ENCODE peak calls at places on chromosome 13, in ten cellular contexts. G, V, M, Q, H, A, S, B, U and T are unnamed samples.

GRCh38 chr13:94947965-94948371 is 235.6 kb upstream of the SOX21 start:
- DNase-seq in M (peak; percentile 44), A (no peak), V (no peak), S (no peak), B (no peak), G (peak; percentile 48), Q (no peak), U (no peak), H (no peak), T (no peak)

GRCh38 chr13:109986851-109987250 is 200.5 kb upstream of the IRS2 start:
- DNase-seq in V (no peak), G (no peak), H (no peak), B (no peak), A (no peak), U (no peak), S (no peak), M (no peak), Q (no peak), T (no peak)

GRCh38 chr13:34246511-34246910 is 428.6 kb downstream of the RFC3 start:
- DNase-seq in V (no peak), M (no peak), A (no peak), G (no peak), H (no peak), U (peak; percentile 67), Q (no peak), S (no peak), B (peak; percentile 18), T (no peak)

GRCh38 chr13:39965309-39965708 is 309.8 kb downstream of the COG6 start:
- DNase-seq in A (no peak), G (no peak), S (no peak), Q (no peak), H (no peak), B (no peak), V (no peak), M (no peak), U (no peak), T (no peak)

GRCh38 chr13:77138813-77139212 is 111.9 kb upstream of the FBXL3 start:
- DNase-seq in M (no peak), A (no peak), V (no peak), G (peak; percentile 5), U (no peak), B (no peak), H (no peak), Q (no peak), S (no peak), T (no peak)

GRCh38 chr13:59480398-59480797 is 683.3 kb downstream of the DIAPH3 start:
- DNase-seq in V (no peak), U (no peak), S (no peak), Q (no peak), H (no peak), G (peak; percentile 80), M (no peak), A (no peak), B (no peak), T (no peak)

GRCh38 chr13:23378009-23378632 is 55.4 kb downstream of the SACS start:
- DNase-seq in U (no peak), G (peak; percentile 38), S (no peak), Q (no peak), H (peak; percentile 64), A (peak; percentile 59), V (peak; percentile 74), M (no peak), B (peak; percentile 98), T (peak; percentile 66)

GRCh38 chr13:43749503-43749902 is 37.3 kb downstream of the ENOX1 start:
- DNase-seq in H (no peak), G (no peak), B (no peak), M (no peak), U (no peak), V (no peak), A (no peak), S (no peak), Q (no peak), T (no peak)

GRCh38 chr13:97266328-97266727 is 44.2 kb downstream of the MBNL2 start:
- DNase-seq in B (no peak), Q (no peak), S (peak; percentile 20), M (no peak), U (no peak), H (no peak), V (no peak), A (no peak), G (peak; percentile 56), T (no peak)

GRCh38 chr13:26601669-26602068 is 44.2 kb downstream of the WASF3 start:
- DNase-seq in S (no peak), U (peak; percentile 70), G (peak; percentile 20), Q (no peak), B (peak; percentile 82), H (no peak), A (no peak), V (peak; percentile 67), M (no peak), T (no peak)

GRCh38 chr13:49569993-49570689 is 15.2 kb downstream of the RCBTB1 start:
- DNase-seq in B (peak; percentile 5), V (no peak), U (peak; percentile 37), G (no peak), H (no peak), M (no peak), A (no peak), Q (no peak), S (no peak), T (no peak)

GRCh38 chr13:75417006-75417384 is 65.0 kb downstream of the TBC1D4 start:
- DNase-seq in A (no peak), U (no peak), V (no peak), Q (no peak), H (no peak), M (no peak), B (peak; percentile 21), S (no peak), G (no peak), T (no peak)

GRCh38 chr13:25882732-25883357 is 169.0 kb downstream of the SHISA2 start:
- DNase-seq in A (no peak), M (peak; percentile 72), G (peak; percentile 50), H (no peak), Q (no peak), V (no peak), U (no peak), B (peak; percentile 7), S (no peak), T (no peak)

GRCh38 chr13:24741016-24741662 is 22.8 kb upstream of the RNF17 start:
- DNase-seq in M (peak; percentile 39), Q (no peak), V (no peak), A (no peak), U (peak; percentile 50), B (no peak), H (no peak), G (peak; percentile 29), S (peak; percentile 21), T (no peak)

GRCh38 chr13:46751811-46752635 is 44.9 kb downstream of the ESD start:
- DNase-seq in V (peak; percentile 94), Q (no peak), H (no peak), G (peak; percentile 9), M (no peak), S (no peak), A (peak; percentile 30), B (peak; percentile 45), U (no peak), T (no peak)

GRCh38 chr13:21898990-21899389 is 228.1 kb downstream of the FGF9 start:
- DNase-seq in H (no peak), Q (no peak), S (no peak), A (no peak), M (no peak), G (no peak), U (no peak), B (no peak), V (no peak), T (no peak)

GRCh38 chr13:57633950-57634828 is 2.6 kb downstream of the PCDH17 start:
- DNase-seq in V (no peak), M (peak; percentile 27), G (no peak), B (no peak), A (no peak), S (no peak), H (no peak), U (no peak), Q (peak; percentile 16), T (no peak)

GRCh38 chr13:26440111-26440510 is 117.4 kb upstream of the WASF3 start:
- DNase-seq in B (peak; percentile 33), U (no peak), V (no peak), A (no peak), G (no peak), H (no peak), S (no peak), M (no peak), Q (no peak), T (no peak)

GRCh38 chr13:42891591-42891990 is 100.5 kb downstream of the EPSTI1 start:
- DNase-seq in Q (no peak), M (no peak), S (no peak), H (no peak), B (no peak), G (no peak), A (no peak), V (no peak), U (no peak), T (no peak)

GRCh38 chr13:97058896-97059295 is 64.6 kb upstream of the OXGR1 start:
- DNase-seq in H (no peak), Q (no peak), V (no peak), S (no peak), B (no peak), A (no peak), U (no peak), M (no peak), G (no peak), T (no peak)

GRCh38 chr13:75279834-75280369 is 202.1 kb downstream of the TBC1D4 start:
- DNase-seq in V (no peak), Q (no peak), G (no peak), M (peak; percentile 7), U (peak; percentile 65), H (no peak), A (no peak), S (no peak), B (no peak), T (no peak)

GRCh38 chr13:111897846-111898215 is 169.1 kb upstream of the SOX1 start:
- DNase-seq in U (no peak), Q (no peak), V (no peak), S (no peak), H (no peak), M (no peak), B (no peak), A (no peak), G (no peak), T (no peak)

GRCh38 chr13:21837841-21838551 is 167.1 kb downstream of the FGF9 start:
- DNase-seq in H (peak; percentile 45), Q (no peak), G (no peak), B (peak; percentile 8), S (no peak), A (no peak), V (no peak), M (no peak), U (peak; percentile 94), T (no peak)

GRCh38 chr13:99700468-99700867 is 199.2 kb downstream of the TM9SF2 start:
- DNase-seq in U (no peak), A (no peak), M (no peak), H (no peak), G (no peak), V (no peak), S (no peak), Q (no peak), B (no peak), T (no peak)

GRCh38 chr13:76004411-76004810 is 368.3 kb downstream of the LMO7 start:
- DNase-seq in S (no peak), B (peak; percentile 8), Q (no peak), A (no peak), M (no peak), G (no peak), V (no peak), H (no peak), U (no peak), T (no peak)

GRCh38 chr13:72561791-72562190 is 165.6 kb downstream of the MZT1 start:
- DNase-seq in B (no peak), G (no peak), H (no peak), A (no peak), S (no peak), Q (no peak), M (no peak), U (no peak), V (no peak), T (no peak)

GRCh38 chr13:110812111-110812868 is 98.8 kb downstream of the ING1 start:
- DNase-seq in B (no peak), V (no peak), S (no peak), H (no peak), Q (no peak), M (peak; percentile 80), U (no peak), G (no peak), A (no peak), T (no peak)

GRCh38 chr13:21372530-21372929 is 86.6 kb downstream of the ZDHHC20 start:
- DNase-seq in S (no peak), Q (no peak), B (no peak), U (no peak), A (no peak), M (no peak), V (no peak), G (no peak), H (no peak), T (no peak)